ENCODE peak calls at places on chromosomes 12 and 14, in seven cellular contexts. C, T, V, G, X, Y and D are unnamed samples.
A peak's percentile ranks its signal among the peaks of the same experiment; 100 is the strongest.

GRCh38 chr12:6345319-6346071 is 3.6 kb upstream of the TNFRSF1A start:
- DNase-seq in X (peak; percentile 93), Y (no peak), C (no peak), T (peak; percentile 92), G (peak; percentile 75), V (no peak), D (no peak)

GRCh38 chr12:122942609-122943008 is 23.7 kb downstream of the ABCB9 start:
- DNase-seq in T (peak; percentile 30), X (no peak), Y (no peak), V (no peak), G (no peak), C (no peak), D (no peak)

GRCh38 chr12:105164068-105164467 is 56.5 kb downstream of the WASHC4 start:
- DNase-seq in X (no peak), Y (no peak), T (no peak), G (no peak), C (no peak), V (no peak), D (no peak)

GRCh38 chr12:46471404-46471803 is 98.8 kb upstream of the SLC38A2 start:
- DNase-seq in T (no peak), C (no peak), V (no peak), Y (no peak), X (no peak), G (no peak), D (no peak)

GRCh38 chr14:50001999-50002925 is 109.4 kb downstream of the ARF6 start:
- DNase-seq in V (no peak), X (no peak), C (peak; percentile 74), Y (no peak), T (no peak), G (no peak), D (peak; percentile 71)

GRCh38 chr14:103188691-103189480 is 65.6 kb downstream of the TNFAIP2 start:
- DNase-seq in V (no peak), G (no peak), X (no peak), C (peak; percentile 63), Y (peak; percentile 46), T (no peak), D (peak; percentile 71)

GRCh38 chr12:110203546-110203945 is 77.5 kb upstream of the ATP2A2 start:
- DNase-seq in V (no peak), G (no peak), T (no peak), Y (no peak), C (no peak), X (no peak), D (no peak)

GRCh38 chr14:30194769-30195168 is 267.1 kb upstream of the PRKD1 start:
- DNase-seq in Y (no peak), C (no peak), V (no peak), X (no peak), G (no peak), T (peak; percentile 93), D (no peak)

GRCh38 chr12:47102845-47103666 is 23.3 kb upstream of the AMIGO2 start:
- DNase-seq in V (no peak), T (peak; percentile 32), X (no peak), G (no peak), Y (no peak), C (no peak), D (no peak)

GRCh38 chr12:63963863-63964262 is 119.4 kb downstream of the SRGAP1 start:
- DNase-seq in G (no peak), Y (no peak), C (no peak), X (no peak), T (no peak), V (no peak), D (no peak)

GRCh38 chr14:76919811-76920571 is 93.8 kb downstream of the LRRC74A start:
- DNase-seq in X (peak; percentile 24), G (no peak), C (no peak), T (peak; percentile 88), V (no peak), Y (no peak), D (no peak)

GRCh38 chr14:64303471-64303917 is 9.3 kb upstream of the ESR2 start:
- DNase-seq in V (no peak), G (no peak), X (no peak), C (peak; percentile 70), T (peak; percentile 71), Y (no peak), D (no peak)

GRCh38 chr12:48758186-48758585 is 30.7 kb downstream of the ADCY6 start:
- DNase-seq in C (no peak), G (no peak), X (no peak), V (no peak), T (no peak), Y (no peak), D (no peak)
- TF ChIP-seq CTCF in C (no peak), G (no peak), X (no peak), V (no peak), T (no peak), Y (no peak), D (no peak)

DNA sequence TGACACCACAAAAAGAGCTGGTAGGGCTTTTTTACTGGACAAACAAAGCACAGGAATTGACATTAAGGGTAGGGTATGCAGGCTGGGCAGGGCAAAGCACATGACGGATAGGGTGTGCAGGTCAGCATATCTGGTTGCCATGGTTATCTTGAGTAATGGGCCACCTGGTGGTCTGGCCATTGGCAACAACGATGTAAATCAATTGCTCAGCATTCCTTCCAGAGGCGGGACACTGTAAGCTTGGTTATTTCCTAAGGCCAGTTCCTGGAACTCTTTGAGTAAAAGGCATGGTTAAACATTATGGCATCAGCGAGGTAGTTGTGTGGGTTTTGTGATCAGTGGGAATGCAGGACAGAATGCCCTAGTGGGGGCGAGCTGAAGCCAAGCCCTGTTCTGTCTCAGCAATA is 396.9 kb upstream of the PDE3A start:
- DNase-seq in X (no peak), V (no peak), C (no peak), G (peak; percentile 90), Y (peak; percentile 80), T (peak; percentile 91), D (no peak)
- TF ChIP-seq CTCF in X (no peak), V (no peak), C (no peak), G (no peak), Y (peak; percentile 44), T (peak; percentile 2), D (no peak)

DNA sequence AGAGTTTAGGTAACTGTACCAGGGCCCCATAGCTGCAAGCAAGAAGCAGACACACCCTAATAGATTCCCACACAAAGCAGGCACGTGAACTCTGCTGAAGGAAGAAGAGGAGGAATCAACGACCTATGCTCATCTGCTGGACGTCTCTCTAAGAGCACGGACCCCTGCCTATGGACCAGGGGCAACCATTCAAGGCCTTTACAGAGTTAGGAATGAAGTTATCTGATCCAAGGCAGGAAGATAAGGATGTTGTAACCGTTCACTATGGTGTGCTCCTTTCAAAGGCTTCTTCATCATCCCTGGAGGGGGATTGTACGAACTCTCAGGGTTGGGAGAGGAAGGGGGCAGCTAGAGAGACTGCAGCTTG is 141.6 kb upstream of the PARP11 start:
- DNase-seq in X (no peak), Y (no peak), C (no peak), V (no peak), T (no peak), G (peak; percentile 58), D (no peak)
- TF ChIP-seq CTCF in X (no peak), Y (no peak), C (no peak), V (no peak), T (no peak), G (no peak), D (no peak)

GRCh38 chr14:24310387-24310665 is 386 bp downstream of the LTB4R2 start:
- DNase-seq in X (no peak), Y (no peak), G (no peak), C (no peak), V (no peak), T (no peak), D (no peak)

GRCh38 chr14:24309538-24310386 is at the start of gene LTB4R2:
- DNase-seq in C (no peak), T (no peak), X (no peak), Y (no peak), G (no peak), V (no peak), D (no peak)

GRCh38 chr14:24312736-24313507 is 1.6 kb downstream of the LTB4R start:
- DNase-seq in V (no peak), X (no peak), Y (no peak), C (no peak), T (no peak), G (no peak), D (peak; percentile 76)

GRCh38 chr14:24311837-24312615 is 724 bp downstream of the LTB4R start:
- DNase-seq in Y (no peak), X (no peak), T (no peak), G (no peak), V (no peak), C (no peak), D (no peak)

DNA sequence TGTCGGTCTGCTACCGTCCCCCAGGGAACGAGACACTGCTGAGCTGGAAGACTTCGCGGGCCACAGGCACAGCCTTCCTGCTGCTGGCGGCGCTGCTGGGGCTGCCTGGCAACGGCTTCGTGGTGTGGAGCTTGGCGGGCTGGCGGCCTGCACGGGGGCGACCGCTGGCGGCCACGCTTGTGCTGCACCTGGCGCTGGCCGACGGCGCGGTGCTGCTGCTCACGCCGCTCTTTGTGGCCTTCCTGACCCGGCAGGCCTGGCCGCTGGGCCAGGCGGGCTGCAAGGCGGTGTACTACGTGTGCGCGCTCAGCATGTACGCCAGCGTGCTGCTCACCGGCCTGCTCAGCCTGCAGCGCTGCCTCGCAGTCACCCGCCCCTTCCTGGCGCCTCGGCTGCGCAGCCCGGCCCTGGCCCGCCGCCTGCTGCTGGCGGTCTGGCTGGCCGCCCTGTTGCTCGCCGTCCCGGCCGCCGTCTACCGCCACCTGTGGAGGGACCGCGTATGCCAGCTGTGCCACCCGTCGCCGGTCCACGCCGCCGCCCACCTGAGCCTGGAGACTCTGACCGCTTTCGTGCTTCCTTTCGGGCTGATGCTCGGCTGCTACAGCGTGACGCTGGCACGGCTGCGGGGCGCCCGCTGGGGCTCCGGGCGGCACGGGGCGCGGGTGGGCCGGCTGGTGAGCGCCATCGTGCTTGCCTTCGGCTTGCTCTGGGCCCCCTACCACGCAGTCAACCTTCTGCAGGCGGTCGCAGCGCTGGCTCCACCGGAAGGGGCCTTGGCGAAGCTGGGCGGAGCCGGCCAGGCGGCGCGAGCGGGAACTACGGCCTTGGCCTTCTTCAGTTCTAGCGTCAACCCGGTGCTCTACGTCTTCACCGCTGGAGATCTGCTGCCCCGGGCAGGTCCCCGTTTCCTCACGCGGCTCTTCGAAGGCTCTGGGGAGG is at the start of gene LTB4R:
- DNase-seq in X (no peak), G (no peak), C (peak; percentile 85), Y (no peak), T (peak; percentile 81), V (peak; percentile 76), D (peak; percentile 89)
- TF ChIP-seq CTCF in X (peak; percentile 44), G (no peak), C (peak; percentile 44), Y (no peak), T (peak; percentile 17), V (no peak), D (peak; percentile 51)

DNA sequence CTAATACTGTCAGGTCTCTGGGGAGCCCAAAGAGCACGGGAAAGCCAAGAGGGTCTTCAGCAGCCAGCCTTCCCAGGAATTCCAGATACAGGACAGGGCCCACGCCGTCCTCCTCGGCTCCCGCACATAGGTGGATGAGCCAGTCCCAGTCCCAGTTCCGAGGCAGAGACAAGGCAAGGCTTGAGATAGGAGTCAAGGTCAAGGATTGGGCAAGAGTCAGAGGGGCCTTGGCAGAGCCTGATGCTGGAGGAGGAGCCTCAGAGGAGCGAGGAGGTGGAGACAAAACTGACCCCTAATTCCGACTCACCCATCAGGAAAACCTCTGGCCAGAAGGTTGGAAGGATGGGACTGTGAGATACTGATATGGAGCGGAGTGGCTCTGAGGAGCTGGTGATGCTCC is 21.0 kb downstream of the KRT80 start:
- DNase-seq in C (no peak), T (no peak), G (no peak), V (no peak), X (no peak), Y (no peak), D (no peak)
- TF ChIP-seq CTCF in C (no peak), T (no peak), G (no peak), V (no peak), X (no peak), Y (no peak), D (no peak)

GRCh38 chr12:98840325-98840724 is 195.2 kb downstream of the APAF1 start:
- DNase-seq in V (no peak), Y (no peak), T (no peak), C (no peak), X (no peak), G (no peak), D (no peak)

GRCh38 chr12:98838282-98838681 is 193.2 kb downstream of the APAF1 start:
- DNase-seq in C (no peak), X (no peak), T (peak; percentile 67), G (no peak), V (no peak), Y (no peak), D (no peak)
- TF ChIP-seq CTCF in C (no peak), X (peak; percentile 41), T (peak; percentile 61), G (peak; percentile 63), V (no peak), Y (peak; percentile 56), D (no peak)